ENCODE peak calls at places on chromosomes 12 and 14, in seven cellular contexts. One of them, this sample, is unnamed.
A peak's percentile ranks its signal among the peaks of the same experiment; 100 is the strongest.

GRCh38 chr14:87148655-87149054 is 844.3 kb downstream of the GALC start:
- DNase-seq in prostate gland: no peak
- DNase-seq in mesenchymal stem cell: no peak
- DNase-seq in astrocyte: peak; percentile 59
- DNase-seq in neuronal stem cell: no peak
- DNase-seq in IMR-90: no peak
- DNase-seq in Panc1: no peak
- DNase-seq in this sample: no peak

GRCh38 chr12:126668961-126669360 is 1598.0 kb upstream of the TMEM132C start:
- DNase-seq in prostate gland: no peak
- DNase-seq in mesenchymal stem cell: no peak
- DNase-seq in astrocyte: peak; percentile 85
- DNase-seq in neuronal stem cell: no peak
- DNase-seq in IMR-90: no peak
- DNase-seq in Panc1: no peak
- DNase-seq in this sample: peak; percentile 29

GRCh38 chr12:124448241-124448954 is 119.0 kb downstream of the NCOR2 start:
- DNase-seq in prostate gland: no peak
- DNase-seq in mesenchymal stem cell: no peak
- DNase-seq in astrocyte: no peak
- DNase-seq in neuronal stem cell: no peak
- DNase-seq in IMR-90: no peak
- DNase-seq in Panc1: no peak
- DNase-seq in this sample: no peak

GRCh38 chr14:38074754-38075153 is 132.9 kb upstream of the SSTR1 start:
- DNase-seq in prostate gland: no peak
- DNase-seq in mesenchymal stem cell: no peak
- DNase-seq in astrocyte: no peak
- DNase-seq in neuronal stem cell: no peak
- DNase-seq in IMR-90: no peak
- DNase-seq in Panc1: no peak
- DNase-seq in this sample: no peak

GRCh38 chr12:14828896-14829295 is 14.4 kb downstream of the ART4 start:
- DNase-seq in prostate gland: no peak
- DNase-seq in mesenchymal stem cell: peak; percentile 25
- DNase-seq in astrocyte: no peak
- DNase-seq in neuronal stem cell: no peak
- DNase-seq in IMR-90: peak; percentile 31
- DNase-seq in Panc1: no peak
- DNase-seq in this sample: peak; percentile 42

GRCh38 chr14:83559721-83560120 is 1970.2 kb upstream of the FLRT2 start:
- DNase-seq in prostate gland: no peak
- DNase-seq in mesenchymal stem cell: peak; percentile 64
- DNase-seq in astrocyte: peak; percentile 4
- DNase-seq in neuronal stem cell: no peak
- DNase-seq in IMR-90: peak; percentile 83
- DNase-seq in Panc1: no peak
- DNase-seq in this sample: peak; percentile 7

GRCh38 chr12:112126000-112126431 is 656 bp downstream of the TRAFD1 start:
- DNase-seq in prostate gland: no peak
- DNase-seq in mesenchymal stem cell: peak; percentile 26
- DNase-seq in astrocyte: no peak
- DNase-seq in neuronal stem cell: no peak
- DNase-seq in IMR-90: no peak
- DNase-seq in Panc1: no peak
- DNase-seq in this sample: no peak

GRCh38 chr12:25648460-25648859 is 95.4 kb upstream of the LMNTD1 start:
- DNase-seq in prostate gland: peak; percentile 68
- DNase-seq in mesenchymal stem cell: peak; percentile 71
- DNase-seq in astrocyte: peak; percentile 71
- DNase-seq in neuronal stem cell: no peak
- DNase-seq in IMR-90: peak; percentile 73
- DNase-seq in Panc1: no peak
- DNase-seq in this sample: peak; percentile 81

GRCh38 chr12:65962921-65963883 is 138.9 kb downstream of the HMGA2 start:
- DNase-seq in prostate gland: no peak
- DNase-seq in mesenchymal stem cell: no peak
- DNase-seq in astrocyte: peak; percentile 80
- DNase-seq in neuronal stem cell: no peak
- DNase-seq in IMR-90: no peak
- DNase-seq in Panc1: no peak
- DNase-seq in this sample: no peak

GRCh38 chr12:24020391-24021163 is 71.1 kb upstream of the SOX5 start:
- DNase-seq in prostate gland: no peak
- DNase-seq in mesenchymal stem cell: no peak
- DNase-seq in astrocyte: no peak
- DNase-seq in neuronal stem cell: no peak
- DNase-seq in IMR-90: no peak
- DNase-seq in Panc1: no peak
- DNase-seq in this sample: no peak

GRCh38 chr12:108782971-108783370 is 51.7 kb upstream of the CORO1C start:
- DNase-seq in prostate gland: no peak
- DNase-seq in mesenchymal stem cell: no peak
- DNase-seq in astrocyte: no peak
- DNase-seq in neuronal stem cell: no peak
- DNase-seq in IMR-90: no peak
- DNase-seq in Panc1: no peak
- DNase-seq in this sample: no peak

GRCh38 chr14:44029933-44030332 is 477.1 kb downstream of the FSCB start:
- DNase-seq in prostate gland: no peak
- DNase-seq in mesenchymal stem cell: peak; percentile 50
- DNase-seq in astrocyte: no peak
- DNase-seq in neuronal stem cell: no peak
- DNase-seq in IMR-90: no peak
- DNase-seq in Panc1: no peak
- DNase-seq in this sample: no peak

GRCh38 chr12:100564090-100564489 is 9.4 kb upstream of the GAS2L3 start:
- DNase-seq in prostate gland: no peak
- DNase-seq in mesenchymal stem cell: no peak
- DNase-seq in astrocyte: no peak
- DNase-seq in neuronal stem cell: peak; percentile 11
- DNase-seq in IMR-90: peak; percentile 18
- DNase-seq in Panc1: no peak
- DNase-seq in this sample: no peak

GRCh38 chr12:131840643-131841416 is 12.6 kb downstream of the MMP17 start:
- DNase-seq in prostate gland: no peak
- DNase-seq in mesenchymal stem cell: no peak
- DNase-seq in astrocyte: no peak
- DNase-seq in neuronal stem cell: no peak
- DNase-seq in IMR-90: no peak
- DNase-seq in Panc1: no peak
- DNase-seq in this sample: no peak

GRCh38 chr12:112198120-112198733 is 72.9 kb downstream of the TRAFD1 start:
- DNase-seq in prostate gland: peak; percentile 49
- DNase-seq in mesenchymal stem cell: peak; percentile 68
- DNase-seq in astrocyte: peak; percentile 19
- DNase-seq in neuronal stem cell: peak; percentile 61
- DNase-seq in IMR-90: peak; percentile 51
- DNase-seq in Panc1: peak; percentile 10
- DNase-seq in this sample: peak; percentile 47

GRCh38 chr12:116984098-116984497 is 73.3 kb downstream of the FBXW8 start:
- DNase-seq in prostate gland: no peak
- DNase-seq in mesenchymal stem cell: no peak
- DNase-seq in astrocyte: no peak
- DNase-seq in neuronal stem cell: no peak
- DNase-seq in IMR-90: no peak
- DNase-seq in Panc1: no peak
- DNase-seq in this sample: no peak

GRCh38 chr12:88904705-88905104 is 324.4 kb upstream of the KITLG start:
- DNase-seq in prostate gland: peak; percentile 7
- DNase-seq in mesenchymal stem cell: no peak
- DNase-seq in astrocyte: no peak
- DNase-seq in neuronal stem cell: no peak
- DNase-seq in IMR-90: no peak
- DNase-seq in Panc1: no peak
- DNase-seq in this sample: no peak

GRCh38 chr12:53115891-53116675 is 12.8 kb downstream of the SOAT2 start:
- DNase-seq in prostate gland: no peak
- DNase-seq in mesenchymal stem cell: no peak
- DNase-seq in astrocyte: no peak
- DNase-seq in neuronal stem cell: no peak
- DNase-seq in IMR-90: no peak
- DNase-seq in Panc1: no peak
- DNase-seq in this sample: no peak

GRCh38 chr14:24885410-24885913 is 164.5 kb downstream of the STXBP6 start:
- DNase-seq in prostate gland: no peak
- DNase-seq in mesenchymal stem cell: no peak
- DNase-seq in astrocyte: no peak
- DNase-seq in neuronal stem cell: no peak
- DNase-seq in IMR-90: no peak
- DNase-seq in Panc1: no peak
- DNase-seq in this sample: no peak

GRCh38 chr12:51579321-51579850 is 11.6 kb upstream of the SCN8A start:
- DNase-seq in prostate gland: no peak
- DNase-seq in mesenchymal stem cell: no peak
- DNase-seq in astrocyte: no peak
- DNase-seq in neuronal stem cell: no peak
- DNase-seq in IMR-90: no peak
- DNase-seq in Panc1: no peak
- DNase-seq in this sample: no peak

GRCh38 chr14:77184396-77185092 is 2.9 kb downstream of the TMEM63C start:
- DNase-seq in prostate gland: no peak
- DNase-seq in mesenchymal stem cell: no peak
- DNase-seq in astrocyte: no peak
- DNase-seq in neuronal stem cell: no peak
- DNase-seq in IMR-90: no peak
- DNase-seq in Panc1: no peak
- DNase-seq in this sample: no peak

GRCh38 chr14:34297786-34298520 is 164.1 kb downstream of the SPTSSA start:
- DNase-seq in prostate gland: no peak
- DNase-seq in mesenchymal stem cell: no peak
- DNase-seq in astrocyte: no peak
- DNase-seq in neuronal stem cell: no peak
- DNase-seq in IMR-90: no peak
- DNase-seq in Panc1: no peak
- DNase-seq in this sample: no peak

GRCh38 chr14:36383674-36384421 is 63.4 kb upstream of the MBIP start:
- DNase-seq in prostate gland: peak; percentile 44
- DNase-seq in mesenchymal stem cell: peak; percentile 13
- DNase-seq in astrocyte: no peak
- DNase-seq in neuronal stem cell: no peak
- DNase-seq in IMR-90: no peak
- DNase-seq in Panc1: no peak
- DNase-seq in this sample: no peak

GRCh38 chr12:30088259-30088995 is 304.7 kb upstream of the TMTC1 start:
- DNase-seq in prostate gland: no peak
- DNase-seq in mesenchymal stem cell: no peak
- DNase-seq in astrocyte: no peak
- DNase-seq in neuronal stem cell: no peak
- DNase-seq in IMR-90: no peak
- DNase-seq in Panc1: no peak
- DNase-seq in this sample: no peak

GRCh38 chr12:59723520-59723919 is 127.7 kb downstream of the SLC16A7 start:
- DNase-seq in prostate gland: no peak
- DNase-seq in mesenchymal stem cell: no peak
- DNase-seq in astrocyte: no peak
- DNase-seq in neuronal stem cell: no peak
- DNase-seq in IMR-90: peak; percentile 40
- DNase-seq in Panc1: no peak
- DNase-seq in this sample: no peak

GRCh38 chr12:2589381-2589780 is 205.4 kb upstream of the FKBP4 start:
- DNase-seq in prostate gland: no peak
- DNase-seq in mesenchymal stem cell: no peak
- DNase-seq in astrocyte: no peak
- DNase-seq in neuronal stem cell: no peak
- DNase-seq in IMR-90: no peak
- DNase-seq in Panc1: no peak
- DNase-seq in this sample: no peak

GRCh38 chr12:29769162-29769820 is 14.5 kb downstream of the TMTC1 start:
- DNase-seq in prostate gland: no peak
- DNase-seq in mesenchymal stem cell: peak; percentile 74
- DNase-seq in astrocyte: peak; percentile 87
- DNase-seq in neuronal stem cell: no peak
- DNase-seq in IMR-90: peak; percentile 94
- DNase-seq in Panc1: no peak
- DNase-seq in this sample: peak; percentile 60

GRCh38 chr12:131988054-131988796 is 38.5 kb downstream of the EP400 start:
- DNase-seq in prostate gland: no peak
- DNase-seq in mesenchymal stem cell: no peak
- DNase-seq in astrocyte: no peak
- DNase-seq in neuronal stem cell: no peak
- DNase-seq in IMR-90: no peak
- DNase-seq in Panc1: no peak
- DNase-seq in this sample: no peak

GRCh38 chr14:106055257-106055656 is 528.9 kb downstream of the TMEM121 start:
- DNase-seq in prostate gland: no peak
- DNase-seq in mesenchymal stem cell: no peak
- DNase-seq in astrocyte: no peak
- DNase-seq in neuronal stem cell: no peak
- DNase-seq in IMR-90: no peak
- DNase-seq in Panc1: no peak
- DNase-seq in this sample: no peak

DNA sequence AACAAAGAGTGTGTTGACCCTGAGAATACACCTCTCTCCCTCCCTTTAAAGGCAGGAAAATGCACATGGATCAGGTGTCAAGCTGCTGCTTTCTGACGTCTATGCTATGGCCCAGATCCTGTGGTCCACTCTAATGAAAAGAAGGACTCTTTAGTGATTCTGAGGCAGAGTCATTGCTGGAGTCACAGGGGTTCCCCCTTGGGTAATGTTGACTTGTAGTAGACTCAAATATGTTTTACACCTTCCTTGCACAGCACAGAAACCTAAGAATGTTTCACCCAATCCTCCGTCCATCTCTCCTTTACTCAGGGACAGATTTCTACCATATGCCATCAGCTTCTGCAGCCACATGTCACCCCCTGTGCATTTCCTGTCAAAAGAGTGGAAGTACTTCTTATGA is 525.4 kb downstream of the TMEM121 start:
- DNase-seq in prostate gland: no peak
- DNase-seq in mesenchymal stem cell: no peak
- DNase-seq in astrocyte: no peak
- DNase-seq in neuronal stem cell: no peak
- DNase-seq in IMR-90: no peak
- DNase-seq in Panc1: no peak
- DNase-seq in this sample: no peak
- H3K27ac ChIP-seq in prostate gland: no peak overlapping the region
- H3K27ac ChIP-seq in mesenchymal stem cell: no peak overlapping the region
- H3K27ac ChIP-seq in astrocyte: no peak overlapping the region
- H3K27ac ChIP-seq in neuronal stem cell: no peak overlapping the region
- H3K27ac ChIP-seq in IMR-90: no peak overlapping the region
- H3K27ac ChIP-seq in Panc1: no peak overlapping the region
- H3K27ac ChIP-seq in this sample: no peak overlapping the region

GRCh38 chr14:21226467-21226866 is 42.8 kb downstream of the HNRNPC start:
- DNase-seq in prostate gland: no peak
- DNase-seq in mesenchymal stem cell: no peak
- DNase-seq in astrocyte: no peak
- DNase-seq in neuronal stem cell: no peak
- DNase-seq in IMR-90: no peak
- DNase-seq in Panc1: no peak
- DNase-seq in this sample: no peak
- H3K36me3 ChIP-seq in prostate gland: no peaks in the 10 kb centered on the region
- H3K36me3 ChIP-seq in mesenchymal stem cell: peaks cover 95% of the 10 kb centered on the region
- H3K36me3 ChIP-seq in astrocyte: peaks cover 78% of the 10 kb centered on the region
- H3K36me3 ChIP-seq in neuronal stem cell: peaks cover 100% of the 10 kb centered on the region
- H3K36me3 ChIP-seq in IMR-90: peaks cover 50% of the 10 kb centered on the region
- H3K36me3 ChIP-seq in Panc1: peaks cover 41% of the 10 kb centered on the region
- H3K36me3 ChIP-seq in this sample: peaks cover 70% of the 10 kb centered on the region

GRCh38 chr14:60508707-60509437 is at the start of gene SIX6:
- DNase-seq in prostate gland: no peak
- DNase-seq in mesenchymal stem cell: no peak
- DNase-seq in astrocyte: peak; percentile 69
- DNase-seq in neuronal stem cell: peak; percentile 80
- DNase-seq in IMR-90: peak; percentile 24
- DNase-seq in Panc1: no peak
- DNase-seq in this sample: peak; percentile 12
- H3K27me3 ChIP-seq in prostate gland: peaks cover 38% of the 10 kb centered on the region
- H3K27me3 ChIP-seq in mesenchymal stem cell: peaks cover 100% of the 10 kb centered on the region
- H3K27me3 ChIP-seq in astrocyte: peaks cover 93% of the 10 kb centered on the region
- H3K27me3 ChIP-seq in neuronal stem cell: peaks cover 77% of the 10 kb centered on the region
- H3K27me3 ChIP-seq in IMR-90: peaks cover 89% of the 10 kb centered on the region
- H3K27me3 ChIP-seq in Panc1: peaks cover 2% of the 10 kb centered on the region
- H3K27me3 ChIP-seq in this sample: peaks cover 93% of the 10 kb centered on the region

GRCh38 chr12:94817695-94818075 is 167.3 kb upstream of the TMCC3 start:
- DNase-seq in prostate gland: no peak
- DNase-seq in mesenchymal stem cell: no peak
- DNase-seq in astrocyte: no peak
- DNase-seq in neuronal stem cell: no peak
- DNase-seq in IMR-90: no peak
- DNase-seq in Panc1: no peak
- DNase-seq in this sample: no peak
- H3K27ac ChIP-seq in prostate gland: no peak overlapping the region
- H3K27ac ChIP-seq in mesenchymal stem cell: no peak overlapping the region
- H3K27ac ChIP-seq in astrocyte: no peak overlapping the region
- H3K27ac ChIP-seq in neuronal stem cell: no peak overlapping the region
- H3K27ac ChIP-seq in IMR-90: no peak overlapping the region
- H3K27ac ChIP-seq in Panc1: no peak overlapping the region
- H3K27ac ChIP-seq in this sample: no peak overlapping the region

This sample was measured in brain microvascular endothelial cell.